ENCODE peak calls at places on chromosomes 11 and 22, in eight cellular contexts. One of them, this sample, is unnamed.

GRCh38 chr22:22978637-22979036 is 91.0 kb downstream of the IGLL5 start:
- DNase-seq in lower lobe of right lung: no peak
- DNase-seq in CD4-positive, CD25-positive, alpha-beta regulatory T cell: no peak
- DNase-seq in neuronal stem cell: no peak
- DNase-seq in cardiac fibroblast: no peak
- DNase-seq in activated naive CD4-positive, alpha-beta T cell treated with anti-CD3 and anti-CD28 coated beads, Interleukin-2, amount 50 U/mL, for 16 hours: no peak
- DNase-seq in A172: no peak
- DNase-seq in stomach: no peak
- DNase-seq in this sample: no peak

GRCh38 chr11:35427158-35427557 is 7.8 kb upstream of the SLC1A2 start:
- DNase-seq in neuronal stem cell: no peak
- DNase-seq in activated naive CD4-positive, alpha-beta T cell treated with anti-CD3 and anti-CD28 coated beads, Interleukin-2, amount 50 U/mL, for 16 hours: no peak
- DNase-seq in lower lobe of right lung: no peak
- DNase-seq in cardiac fibroblast: peak
- DNase-seq in CD4-positive, CD25-positive, alpha-beta regulatory T cell: no peak
- DNase-seq in stomach: no peak
- DNase-seq in A172: peak
- DNase-seq in this sample: no peak

GRCh38 chr22:45551310-45552016 is 48.8 kb downstream of the FBLN1 start:
- DNase-seq in lower lobe of right lung: no peak
- DNase-seq in activated naive CD4-positive, alpha-beta T cell treated with anti-CD3 and anti-CD28 coated beads, Interleukin-2, amount 50 U/mL, for 16 hours: no peak
- DNase-seq in CD4-positive, CD25-positive, alpha-beta regulatory T cell: no peak
- DNase-seq in A172: no peak
- DNase-seq in cardiac fibroblast: peak
- DNase-seq in neuronal stem cell: no peak
- DNase-seq in stomach: no peak
- DNase-seq in this sample: no peak

GRCh38 chr22:17836977-17837742 is 62.9 kb upstream of the BID start:
- DNase-seq in activated naive CD4-positive, alpha-beta T cell treated with anti-CD3 and anti-CD28 coated beads, Interleukin-2, amount 50 U/mL, for 16 hours: no peak
- DNase-seq in lower lobe of right lung: no peak
- DNase-seq in A172: no peak
- DNase-seq in stomach: peak
- DNase-seq in neuronal stem cell: no peak
- DNase-seq in cardiac fibroblast: no peak
- DNase-seq in CD4-positive, CD25-positive, alpha-beta regulatory T cell: no peak
- DNase-seq in this sample: no peak

GRCh38 chr22:26547426-26547825 is 35.2 kb upstream of the TFIP11 start:
- DNase-seq in activated naive CD4-positive, alpha-beta T cell treated with anti-CD3 and anti-CD28 coated beads, Interleukin-2, amount 50 U/mL, for 16 hours: no peak
- DNase-seq in lower lobe of right lung: no peak
- DNase-seq in A172: no peak
- DNase-seq in cardiac fibroblast: no peak
- DNase-seq in neuronal stem cell: no peak
- DNase-seq in stomach: no peak
- DNase-seq in CD4-positive, CD25-positive, alpha-beta regulatory T cell: peak
- DNase-seq in this sample: no peak

GRCh38 chr22:43562843-43563242 is 151.0 kb downstream of the MPPED1 start:
- DNase-seq in A172: no peak
- DNase-seq in stomach: no peak
- DNase-seq in activated naive CD4-positive, alpha-beta T cell treated with anti-CD3 and anti-CD28 coated beads, Interleukin-2, amount 50 U/mL, for 16 hours: no peak
- DNase-seq in lower lobe of right lung: no peak
- DNase-seq in neuronal stem cell: no peak
- DNase-seq in cardiac fibroblast: no peak
- DNase-seq in CD4-positive, CD25-positive, alpha-beta regulatory T cell: no peak
- DNase-seq in this sample: no peak

GRCh38 chr22:49789289-49790141 is 38.2 kb downstream of the BRD1 start:
- DNase-seq in cardiac fibroblast: peak
- DNase-seq in A172: no peak
- DNase-seq in neuronal stem cell: no peak
- DNase-seq in stomach: no peak
- DNase-seq in CD4-positive, CD25-positive, alpha-beta regulatory T cell: peak
- DNase-seq in lower lobe of right lung: peak
- DNase-seq in activated naive CD4-positive, alpha-beta T cell treated with anti-CD3 and anti-CD28 coated beads, Interleukin-2, amount 50 U/mL, for 16 hours: peak
- DNase-seq in this sample: peak

GRCh38 chr22:37529652-37530345 is 10.6 kb upstream of the CARD10 start:
- DNase-seq in lower lobe of right lung: no peak
- DNase-seq in A172: no peak
- DNase-seq in stomach: no peak
- DNase-seq in neuronal stem cell: no peak
- DNase-seq in cardiac fibroblast: no peak
- DNase-seq in activated naive CD4-positive, alpha-beta T cell treated with anti-CD3 and anti-CD28 coated beads, Interleukin-2, amount 50 U/mL, for 16 hours: no peak
- DNase-seq in CD4-positive, CD25-positive, alpha-beta regulatory T cell: no peak
- DNase-seq in this sample: peak

GRCh38 chr11:121687961-121688566 is 235.3 kb upstream of the SORL1-AS1 start:
- DNase-seq in CD4-positive, CD25-positive, alpha-beta regulatory T cell: no peak
- DNase-seq in lower lobe of right lung: no peak
- DNase-seq in activated naive CD4-positive, alpha-beta T cell treated with anti-CD3 and anti-CD28 coated beads, Interleukin-2, amount 50 U/mL, for 16 hours: no peak
- DNase-seq in stomach: no peak
- DNase-seq in A172: peak
- DNase-seq in neuronal stem cell: no peak
- DNase-seq in cardiac fibroblast: peak
- DNase-seq in this sample: no peak

GRCh38 chr22:32788884-32789624 is 12.5 kb upstream of the TIMP3 start:
- DNase-seq in activated naive CD4-positive, alpha-beta T cell treated with anti-CD3 and anti-CD28 coated beads, Interleukin-2, amount 50 U/mL, for 16 hours: no peak
- DNase-seq in lower lobe of right lung: peak
- DNase-seq in stomach: no peak
- DNase-seq in cardiac fibroblast: peak
- DNase-seq in A172: no peak
- DNase-seq in neuronal stem cell: no peak
- DNase-seq in CD4-positive, CD25-positive, alpha-beta regulatory T cell: no peak
- DNase-seq in this sample: no peak

GRCh38 chr11:92070026-92070889 is 154.4 kb upstream of the FAT3 start:
- DNase-seq in stomach: no peak
- DNase-seq in cardiac fibroblast: peak
- DNase-seq in neuronal stem cell: no peak
- DNase-seq in A172: no peak
- DNase-seq in CD4-positive, CD25-positive, alpha-beta regulatory T cell: no peak
- DNase-seq in lower lobe of right lung: no peak
- DNase-seq in activated naive CD4-positive, alpha-beta T cell treated with anti-CD3 and anti-CD28 coated beads, Interleukin-2, amount 50 U/mL, for 16 hours: no peak
- DNase-seq in this sample: no peak

GRCh38 chr11:108880510-108880909 is 215.6 kb downstream of the DDX10 start:
- DNase-seq in cardiac fibroblast: no peak
- DNase-seq in A172: no peak
- DNase-seq in lower lobe of right lung: no peak
- DNase-seq in stomach: no peak
- DNase-seq in activated naive CD4-positive, alpha-beta T cell treated with anti-CD3 and anti-CD28 coated beads, Interleukin-2, amount 50 U/mL, for 16 hours: no peak
- DNase-seq in neuronal stem cell: no peak
- DNase-seq in CD4-positive, CD25-positive, alpha-beta regulatory T cell: no peak
- DNase-seq in this sample: no peak

GRCh38 chr22:28023774-28024173 is 104.7 kb upstream of the PITPNB start:
- DNase-seq in cardiac fibroblast: no peak
- DNase-seq in stomach: peak
- DNase-seq in A172: no peak
- DNase-seq in CD4-positive, CD25-positive, alpha-beta regulatory T cell: no peak
- DNase-seq in neuronal stem cell: no peak
- DNase-seq in lower lobe of right lung: no peak
- DNase-seq in activated naive CD4-positive, alpha-beta T cell treated with anti-CD3 and anti-CD28 coated beads, Interleukin-2, amount 50 U/mL, for 16 hours: no peak
- DNase-seq in this sample: peak

GRCh38 chr22:39537981-39538380 is 5.4 kb upstream of the RPS19BP1 start:
- DNase-seq in activated naive CD4-positive, alpha-beta T cell treated with anti-CD3 and anti-CD28 coated beads, Interleukin-2, amount 50 U/mL, for 16 hours: no peak
- DNase-seq in A172: no peak
- DNase-seq in cardiac fibroblast: no peak
- DNase-seq in lower lobe of right lung: no peak
- DNase-seq in stomach: no peak
- DNase-seq in CD4-positive, CD25-positive, alpha-beta regulatory T cell: no peak
- DNase-seq in neuronal stem cell: no peak
- DNase-seq in this sample: no peak

GRCh38 chr11:60251485-60252207 is 8.7 kb upstream of the MS4A4E start:
- DNase-seq in CD4-positive, CD25-positive, alpha-beta regulatory T cell: peak
- DNase-seq in neuronal stem cell: peak
- DNase-seq in stomach: no peak
- DNase-seq in A172: peak
- DNase-seq in activated naive CD4-positive, alpha-beta T cell treated with anti-CD3 and anti-CD28 coated beads, Interleukin-2, amount 50 U/mL, for 16 hours: no peak
- DNase-seq in cardiac fibroblast: peak
- DNase-seq in lower lobe of right lung: no peak
- DNase-seq in this sample: no peak

GRCh38 chr22:50479686-50480085 is 1.7 kb upstream of the ADM2 start:
- DNase-seq in stomach: no peak
- DNase-seq in A172: no peak
- DNase-seq in lower lobe of right lung: no peak
- DNase-seq in cardiac fibroblast: no peak
- DNase-seq in CD4-positive, CD25-positive, alpha-beta regulatory T cell: no peak
- DNase-seq in neuronal stem cell: no peak
- DNase-seq in activated naive CD4-positive, alpha-beta T cell treated with anti-CD3 and anti-CD28 coated beads, Interleukin-2, amount 50 U/mL, for 16 hours: no peak
- DNase-seq in this sample: no peak

GRCh38 chr11:114606003-114606801 is 10.6 kb upstream of the NXPE4 start:
- DNase-seq in A172: peak
- DNase-seq in neuronal stem cell: no peak
- DNase-seq in stomach: no peak
- DNase-seq in CD4-positive, CD25-positive, alpha-beta regulatory T cell: no peak
- DNase-seq in activated naive CD4-positive, alpha-beta T cell treated with anti-CD3 and anti-CD28 coated beads, Interleukin-2, amount 50 U/mL, for 16 hours: no peak
- DNase-seq in lower lobe of right lung: no peak
- DNase-seq in cardiac fibroblast: peak
- DNase-seq in this sample: no peak

GRCh38 chr22:49063040-49063329 is 764.7 kb downstream of the BRD1 start:
- DNase-seq in neuronal stem cell: no peak
- DNase-seq in lower lobe of right lung: no peak
- DNase-seq in cardiac fibroblast: no peak
- DNase-seq in stomach: no peak
- DNase-seq in CD4-positive, CD25-positive, alpha-beta regulatory T cell: no peak
- DNase-seq in activated naive CD4-positive, alpha-beta T cell treated with anti-CD3 and anti-CD28 coated beads, Interleukin-2, amount 50 U/mL, for 16 hours: no peak
- DNase-seq in A172: no peak
- DNase-seq in this sample: no peak

GRCh38 chr11:6619021-6619745 is at the start of gene TPP1:
- DNase-seq in A172: peak
- DNase-seq in activated naive CD4-positive, alpha-beta T cell treated with anti-CD3 and anti-CD28 coated beads, Interleukin-2, amount 50 U/mL, for 16 hours: peak
- DNase-seq in lower lobe of right lung: peak
- DNase-seq in CD4-positive, CD25-positive, alpha-beta regulatory T cell: peak
- DNase-seq in cardiac fibroblast: peak
- DNase-seq in stomach: peak
- DNase-seq in neuronal stem cell: peak
- DNase-seq in this sample: peak

GRCh38 chr11:44179173-44179572 is 83.7 kb downstream of the EXT2 start:
- DNase-seq in activated naive CD4-positive, alpha-beta T cell treated with anti-CD3 and anti-CD28 coated beads, Interleukin-2, amount 50 U/mL, for 16 hours: no peak
- DNase-seq in CD4-positive, CD25-positive, alpha-beta regulatory T cell: no peak
- DNase-seq in neuronal stem cell: no peak
- DNase-seq in lower lobe of right lung: no peak
- DNase-seq in stomach: no peak
- DNase-seq in cardiac fibroblast: no peak
- DNase-seq in A172: no peak
- DNase-seq in this sample: no peak

GRCh38 chr11:17786824-17787525 is 52.4 kb downstream of the KCNC1 start:
- DNase-seq in stomach: no peak
- DNase-seq in neuronal stem cell: no peak
- DNase-seq in A172: peak
- DNase-seq in activated naive CD4-positive, alpha-beta T cell treated with anti-CD3 and anti-CD28 coated beads, Interleukin-2, amount 50 U/mL, for 16 hours: no peak
- DNase-seq in cardiac fibroblast: peak
- DNase-seq in CD4-positive, CD25-positive, alpha-beta regulatory T cell: no peak
- DNase-seq in lower lobe of right lung: no peak
- DNase-seq in this sample: no peak

GRCh38 chr22:50670513-50670912 is 2.1 kb upstream of the SHANK3 start:
- DNase-seq in activated naive CD4-positive, alpha-beta T cell treated with anti-CD3 and anti-CD28 coated beads, Interleukin-2, amount 50 U/mL, for 16 hours: no peak
- DNase-seq in cardiac fibroblast: no peak
- DNase-seq in neuronal stem cell: no peak
- DNase-seq in lower lobe of right lung: no peak
- DNase-seq in A172: no peak
- DNase-seq in CD4-positive, CD25-positive, alpha-beta regulatory T cell: no peak
- DNase-seq in stomach: no peak
- DNase-seq in this sample: no peak

GRCh38 chr11:111438846-111439520 is 59.9 kb upstream of the POU2AF1 start:
- DNase-seq in A172: no peak
- DNase-seq in activated naive CD4-positive, alpha-beta T cell treated with anti-CD3 and anti-CD28 coated beads, Interleukin-2, amount 50 U/mL, for 16 hours: no peak
- DNase-seq in cardiac fibroblast: no peak
- DNase-seq in neuronal stem cell: no peak
- DNase-seq in CD4-positive, CD25-positive, alpha-beta regulatory T cell: no peak
- DNase-seq in stomach: no peak
- DNase-seq in lower lobe of right lung: no peak
- DNase-seq in this sample: no peak

GRCh38 chr11:37748641-37749040 is 1150.6 kb upstream of the RAG2 start:
- DNase-seq in cardiac fibroblast: no peak
- DNase-seq in stomach: no peak
- DNase-seq in A172: no peak
- DNase-seq in neuronal stem cell: no peak
- DNase-seq in CD4-positive, CD25-positive, alpha-beta regulatory T cell: no peak
- DNase-seq in lower lobe of right lung: no peak
- DNase-seq in activated naive CD4-positive, alpha-beta T cell treated with anti-CD3 and anti-CD28 coated beads, Interleukin-2, amount 50 U/mL, for 16 hours: no peak
- DNase-seq in this sample: no peak

GRCh38 chr11:114131366-114131963 is 72.0 kb downstream of the ZBTB16 start:
- DNase-seq in stomach: no peak
- DNase-seq in A172: no peak
- DNase-seq in neuronal stem cell: no peak
- DNase-seq in CD4-positive, CD25-positive, alpha-beta regulatory T cell: peak
- DNase-seq in cardiac fibroblast: no peak
- DNase-seq in activated naive CD4-positive, alpha-beta T cell treated with anti-CD3 and anti-CD28 coated beads, Interleukin-2, amount 50 U/mL, for 16 hours: no peak
- DNase-seq in lower lobe of right lung: no peak
- DNase-seq in this sample: no peak

GRCh38 chr11:122168218-122168617 is 52.2 kb upstream of the BLID start:
- DNase-seq in neuronal stem cell: no peak
- DNase-seq in A172: no peak
- DNase-seq in CD4-positive, CD25-positive, alpha-beta regulatory T cell: no peak
- DNase-seq in lower lobe of right lung: no peak
- DNase-seq in activated naive CD4-positive, alpha-beta T cell treated with anti-CD3 and anti-CD28 coated beads, Interleukin-2, amount 50 U/mL, for 16 hours: no peak
- DNase-seq in stomach: no peak
- DNase-seq in cardiac fibroblast: no peak
- DNase-seq in this sample: no peak

GRCh38 chr11:65814131-65814959 is 19.4 kb upstream of the SNX32 start:
- DNase-seq in lower lobe of right lung: peak
- DNase-seq in CD4-positive, CD25-positive, alpha-beta regulatory T cell: no peak
- DNase-seq in A172: no peak
- DNase-seq in neuronal stem cell: no peak
- DNase-seq in cardiac fibroblast: peak
- DNase-seq in stomach: peak
- DNase-seq in activated naive CD4-positive, alpha-beta T cell treated with anti-CD3 and anti-CD28 coated beads, Interleukin-2, amount 50 U/mL, for 16 hours: no peak
- DNase-seq in this sample: no peak

GRCh38 chr22:40015346-40015976 is 20.7 kb downstream of the FAM83F start:
- DNase-seq in stomach: no peak
- DNase-seq in lower lobe of right lung: no peak
- DNase-seq in activated naive CD4-positive, alpha-beta T cell treated with anti-CD3 and anti-CD28 coated beads, Interleukin-2, amount 50 U/mL, for 16 hours: no peak
- DNase-seq in A172: no peak
- DNase-seq in cardiac fibroblast: no peak
- DNase-seq in neuronal stem cell: no peak
- DNase-seq in CD4-positive, CD25-positive, alpha-beta regulatory T cell: no peak
- DNase-seq in this sample: no peak

GRCh38 chr11:102994101-102994500 is 38.6 kb upstream of the MMP13 start:
- DNase-seq in activated naive CD4-positive, alpha-beta T cell treated with anti-CD3 and anti-CD28 coated beads, Interleukin-2, amount 50 U/mL, for 16 hours: no peak
- DNase-seq in neuronal stem cell: no peak
- DNase-seq in lower lobe of right lung: no peak
- DNase-seq in stomach: no peak
- DNase-seq in A172: peak
- DNase-seq in cardiac fibroblast: no peak
- DNase-seq in CD4-positive, CD25-positive, alpha-beta regulatory T cell: no peak
- DNase-seq in this sample: no peak

GRCh38 chr11:74318241-74318932 is 6.9 kb upstream of the P4HA3 start:
- DNase-seq in activated naive CD4-positive, alpha-beta T cell treated with anti-CD3 and anti-CD28 coated beads, Interleukin-2, amount 50 U/mL, for 16 hours: no peak
- DNase-seq in neuronal stem cell: no peak
- DNase-seq in CD4-positive, CD25-positive, alpha-beta regulatory T cell: no peak
- DNase-seq in A172: peak
- DNase-seq in stomach: no peak
- DNase-seq in cardiac fibroblast: no peak
- DNase-seq in lower lobe of right lung: no peak
- DNase-seq in this sample: no peak

GRCh38 chr11:35056391-35057093 is 82.4 kb upstream of the CD44 start:
- DNase-seq in CD4-positive, CD25-positive, alpha-beta regulatory T cell: no peak
- DNase-seq in neuronal stem cell: no peak
- DNase-seq in cardiac fibroblast: no peak
- DNase-seq in activated naive CD4-positive, alpha-beta T cell treated with anti-CD3 and anti-CD28 coated beads, Interleukin-2, amount 50 U/mL, for 16 hours: no peak
- DNase-seq in lower lobe of right lung: no peak
- DNase-seq in A172: no peak
- DNase-seq in stomach: no peak
- DNase-seq in this sample: no peak

GRCh38 chr11:91625495-91625894 is 599.1 kb upstream of the FAT3 start:
- DNase-seq in lower lobe of right lung: no peak
- DNase-seq in neuronal stem cell: no peak
- DNase-seq in cardiac fibroblast: no peak
- DNase-seq in activated naive CD4-positive, alpha-beta T cell treated with anti-CD3 and anti-CD28 coated beads, Interleukin-2, amount 50 U/mL, for 16 hours: no peak
- DNase-seq in A172: peak
- DNase-seq in stomach: no peak
- DNase-seq in CD4-positive, CD25-positive, alpha-beta regulatory T cell: no peak
- DNase-seq in this sample: no peak

GRCh38 chr11:123405123-123405592 is 24.9 kb upstream of the GRAMD1B start:
- DNase-seq in neuronal stem cell: no peak
- DNase-seq in lower lobe of right lung: no peak
- DNase-seq in A172: no peak
- DNase-seq in activated naive CD4-positive, alpha-beta T cell treated with anti-CD3 and anti-CD28 coated beads, Interleukin-2, amount 50 U/mL, for 16 hours: no peak
- DNase-seq in cardiac fibroblast: peak
- DNase-seq in stomach: no peak
- DNase-seq in CD4-positive, CD25-positive, alpha-beta regulatory T cell: no peak
- DNase-seq in this sample: no peak

GRCh38 chr11:93718057-93718563 is 23.2 kb downstream of the TAF1D start:
- DNase-seq in neuronal stem cell: no peak
- DNase-seq in cardiac fibroblast: no peak
- DNase-seq in activated naive CD4-positive, alpha-beta T cell treated with anti-CD3 and anti-CD28 coated beads, Interleukin-2, amount 50 U/mL, for 16 hours: no peak
- DNase-seq in stomach: no peak
- DNase-seq in lower lobe of right lung: no peak
- DNase-seq in CD4-positive, CD25-positive, alpha-beta regulatory T cell: peak
- DNase-seq in A172: no peak
- DNase-seq in this sample: no peak